ENCODE peak calls at places on chromosomes 12 and 14, in five cellular contexts. M is tibial artery, Q is GM13976, I is PC-9, N is GM13977. R is an unnamed sample.

GRCh38 chr12:24398605-24399004 is 449.1 kb upstream of the SOX5 start:
- DNase-seq in Q (no peak), N (no peak), M (no peak), I (no peak), R (no peak)

GRCh38 chr14:54864526-54864925 is 38.1 kb downstream of the GCH1 start:
- DNase-seq in M (no peak), Q (no peak), N (no peak), I (no peak), R (no peak)

GRCh38 chr14:98886982-98887381 is 385.0 kb downstream of the BCL11B start:
- DNase-seq in I (no peak), N (no peak), M (no peak), Q (no peak), R (peak)

GRCh38 chr12:38538319-38538718 is 221.7 kb downstream of the ALG10B start:
- DNase-seq in N (no peak), Q (no peak), I (no peak), M (no peak), R (no peak)

GRCh38 chr12:75135021-75135420 is 74.6 kb downstream of the KCNC2 start:
- DNase-seq in I (no peak), M (no peak), Q (no peak), N (no peak), R (no peak)

GRCh38 chr12:122423258-122424165 is 1.0 kb upstream of the CLIP1 start:
- DNase-seq in N (no peak), Q (no peak), M (no peak), I (peak), R (peak)

GRCh38 chr14:81066672-81067071 is 111.3 kb downstream of the TSHR start:
- DNase-seq in N (no peak), Q (no peak), I (no peak), M (no peak), R (no peak)

GRCh38 chr14:69715725-69716482 is 51.0 kb upstream of the SRSF5 start:
- DNase-seq in I (no peak), Q (no peak), N (no peak), M (peak), R (peak)

GRCh38 chr12:95326855-95327254 is 109.2 kb downstream of the VEZT start:
- DNase-seq in N (no peak), I (no peak), Q (no peak), M (no peak), R (no peak)

GRCh38 chr12:59708484-59708883 is 112.7 kb downstream of the SLC16A7 start:
- DNase-seq in M (no peak), I (no peak), N (no peak), Q (no peak), R (no peak)

GRCh38 chr12:121983546-121984205 is 38.0 kb upstream of the BCL7A start:
- DNase-seq in M (no peak), N (no peak), Q (no peak), I (no peak), R (no peak)

GRCh38 chr12:39341179-39341578 is 101.7 kb downstream of the KIF21A start:
- DNase-seq in M (no peak), I (no peak), N (peak), Q (no peak), R (no peak)

GRCh38 chr14:100155049-100155621 is 4.3 kb downstream of the DEGS2 start:
- DNase-seq in I (peak), Q (no peak), N (no peak), M (no peak), R (peak)

GRCh38 chr12:120835304-120835612 is 68.9 kb downstream of the SPPL3 start:
- DNase-seq in Q (no peak), M (no peak), N (no peak), I (no peak), R (no peak)

GRCh38 chr14:65916055-65916454 is 503.5 kb downstream of the FUT8 start:
- DNase-seq in N (no peak), M (no peak), Q (no peak), I (no peak), R (no peak)

GRCh38 chr12:57724936-57725740 is 13.4 kb downstream of the AGAP2 start:
- DNase-seq in I (no peak), N (peak), M (no peak), Q (peak), R (no peak)

GRCh38 chr12:4221157-4221556 is 52.4 kb upstream of the CCND2 start:
- DNase-seq in Q (no peak), M (no peak), N (no peak), I (no peak), R (no peak)

GRCh38 chr12:94172031-94172430 is 23.7 kb downstream of the PLXNC1 start:
- DNase-seq in M (no peak), N (no peak), Q (no peak), I (no peak), R (no peak)

GRCh38 chr12:16609140-16609539 is 3.2 kb upstream of the LMO3 start:
- DNase-seq in Q (no peak), N (no peak), M (no peak), I (no peak), R (no peak)

GRCh38 chr14:99249389-99249788 is 22.6 kb downstream of the BCL11B start:
- DNase-seq in Q (no peak), I (no peak), N (no peak), M (no peak), R (no peak)

GRCh38 chr12:108833355-108833733 is 24.0 kb downstream of the SSH1 start:
- DNase-seq in Q (no peak), N (no peak), I (peak), M (no peak), R (peak)

GRCh38 chr14:92586001-92586947 is 72.7 kb downstream of the RIN3 start:
- DNase-seq in I (peak), M (peak), N (no peak), Q (no peak), R (no peak)

GRCh38 chr14:28272270-28272669 is 494.3 kb upstream of the FOXG1 start:
- DNase-seq in Q (no peak), M (no peak), I (no peak), N (no peak), R (no peak)
- TF ChIP-seq CTCF in Q (no peak), M (no peak), I (no peak), N (no peak), R (no peak)

DNA sequence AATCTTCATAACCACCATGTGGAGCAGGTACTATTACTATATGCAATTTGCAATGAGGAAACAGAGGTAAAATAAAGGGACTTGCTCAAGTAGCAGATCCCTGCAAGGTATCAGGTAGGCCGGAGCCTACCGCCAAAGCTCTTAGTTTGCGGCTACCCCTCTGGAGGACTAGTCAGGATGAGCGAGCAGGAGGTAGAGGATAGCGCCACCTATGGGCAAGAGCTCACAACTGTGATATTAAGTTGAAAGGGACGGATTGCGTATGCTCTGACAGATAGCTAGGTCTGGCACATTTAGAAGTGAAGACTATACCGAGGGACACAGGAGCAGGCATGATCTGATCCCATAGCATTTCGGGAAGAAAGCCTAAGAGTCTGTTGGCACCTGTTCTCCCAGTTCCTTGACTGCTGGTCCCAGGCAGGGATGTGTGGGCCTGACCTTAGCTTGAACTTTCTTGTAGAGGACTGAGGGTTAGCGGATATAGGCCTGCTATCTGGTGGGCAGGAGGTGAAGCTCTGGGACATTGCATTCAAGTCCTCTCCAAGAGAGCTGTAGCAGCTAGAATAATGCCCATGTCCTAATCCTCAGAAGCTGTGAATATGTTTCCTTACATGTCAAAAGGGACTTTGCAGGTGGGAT is 48.0 kb downstream of the SLC17A8 start:
- DNase-seq in N (peak), M (no peak), I (no peak), Q (peak), R (peak)
- TF ChIP-seq CTCF in N (peak), M (no peak), I (peak), Q (peak), R (peak)

DNA sequence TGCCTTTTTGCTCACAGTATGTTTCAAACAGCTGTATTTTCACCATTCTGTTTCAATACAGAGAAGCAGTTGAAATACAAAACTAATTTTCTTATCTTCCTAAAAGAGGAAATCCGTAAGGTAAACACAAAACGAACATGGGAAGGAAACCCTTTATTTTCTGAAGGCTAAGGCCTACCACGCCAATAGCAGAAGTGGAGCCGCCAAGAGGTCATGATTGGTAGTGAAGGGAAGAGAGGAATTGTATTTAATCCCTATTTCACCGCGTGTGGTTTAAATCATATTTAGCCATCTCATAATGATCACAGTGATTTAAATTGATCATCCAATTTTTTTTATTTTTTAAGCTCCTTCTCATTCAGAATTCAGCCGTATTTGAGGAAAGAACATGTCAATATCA is 398.2 kb downstream of the PRKD1 start:
- DNase-seq in Q (no peak), M (no peak), I (no peak), N (no peak), R (peak)
- TF ChIP-seq CTCF in Q (no peak), M (no peak), I (peak), N (peak), R (peak)

GRCh38 chr14:36520601-36521525 is 831 bp upstream of the NKX2-1 start:
- DNase-seq in Q (peak), I (no peak), N (peak), M (no peak), R (peak)
- TF ChIP-seq CTCF in Q (no peak), I (no peak), N (peak), M (no peak), R (peak)

DNA sequence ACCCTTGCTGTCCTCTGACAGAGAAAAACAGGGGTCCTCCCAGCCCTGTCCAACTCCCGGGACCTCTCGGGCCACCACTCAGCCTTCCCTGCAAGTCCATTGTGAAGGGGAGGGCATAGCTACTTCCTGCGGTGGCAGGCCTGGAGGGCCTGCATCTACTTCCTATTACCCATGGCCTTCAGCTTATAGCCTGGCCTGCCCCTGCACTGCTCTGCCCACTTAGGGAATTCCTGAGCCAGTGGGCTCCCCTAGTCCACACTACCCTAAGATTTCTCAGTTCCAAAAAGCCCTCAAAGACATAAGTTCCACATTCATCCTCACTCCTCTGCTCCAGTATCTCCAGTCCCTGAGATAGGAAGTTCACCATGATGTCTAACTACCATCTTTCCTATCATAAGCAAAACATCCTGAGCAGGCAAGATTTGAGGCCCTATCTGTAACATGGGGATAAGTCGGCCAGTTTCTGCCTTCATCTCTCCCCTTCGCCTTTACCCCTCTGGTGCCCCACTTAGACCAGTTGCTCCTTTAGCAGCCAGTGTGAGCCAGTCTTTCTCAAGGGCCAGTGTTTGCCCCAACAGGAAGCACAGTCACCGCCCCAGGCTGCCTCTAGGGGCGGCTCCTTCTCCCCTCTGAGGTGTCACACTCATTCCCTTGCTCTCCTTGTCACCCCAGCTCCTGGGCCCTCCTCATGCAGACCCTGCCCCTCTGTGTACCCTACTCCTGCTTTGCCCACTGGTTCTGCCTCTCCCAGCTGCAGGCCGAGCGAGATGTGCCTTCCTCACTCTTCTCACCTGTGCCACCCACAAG is 10.9 kb downstream of the HDAC7 start:
- DNase-seq in M (no peak), Q (no peak), N (no peak), I (no peak), R (no peak)
- TF ChIP-seq CTCF in M (no peak), Q (no peak), N (peak), I (no peak), R (no peak)

R was measured in Calu3.